ENCODE peak calls at places on chromosome 4, in five cellular contexts. N is heart left ventricle, Y is cardiac muscle cell, V is kidney, W is lung. J is an unnamed sample. For H3K4me1 and H3K36me3, the result is how much of the 10 kb centered on the place peaks cover.

GRCh38 chr4:41957634-41958033 is 22.4 kb downstream of the TMEM33 start:
- DNase-seq in W (no peak), N (no peak), V (no peak), Y (peak), J (no peak)

GRCh38 chr4:10020871-10021676 is at the start of gene SLC2A9:
- DNase-seq in Y (peak), N (no peak), V (no peak), W (no peak), J (peak)

GRCh38 chr4:188439641-188440311 is 300.5 kb downstream of the TRIML1 start:
- DNase-seq in W (no peak), Y (peak), N (peak), V (no peak), J (peak)

GRCh38 chr4:112951362-112951962 is 98.0 kb upstream of the ANK2 start:
- DNase-seq in N (no peak), V (no peak), W (no peak), Y (peak), J (no peak)

GRCh38 chr4:5463936-5464650 is 244.3 kb downstream of the EVC2 start:
- DNase-seq in N (no peak), W (no peak), Y (no peak), V (no peak), J (no peak)

GRCh38 chr4:52991452-52991851 is 129.3 kb downstream of the RASL11B start:
- DNase-seq in Y (no peak), V (no peak), N (no peak), W (no peak), J (no peak)

GRCh38 chr4:79979785-79980437 is 93.1 kb downstream of the ANTXR2 start:
- DNase-seq in W (no peak), V (no peak), Y (no peak), N (no peak), J (no peak)

GRCh38 chr4:94479358-94480141 is 27.8 kb downstream of the PDLIM5 start:
- DNase-seq in N (no peak), Y (no peak), V (no peak), W (no peak), J (no peak)

GRCh38 chr4:70269674-70270073 is 27.3 kb downstream of the CSN3 start:
- DNase-seq in N (no peak), V (no peak), Y (peak), W (no peak), J (no peak)

GRCh38 chr4:61011051-61011450 is 189.1 kb upstream of the ADGRL3 start:
- DNase-seq in W (no peak), V (no peak), N (no peak), Y (no peak), J (no peak)

GRCh38 chr4:122895336-122895995 is 26.9 kb downstream of the NUDT6 start:
- DNase-seq in N (no peak), Y (no peak), W (no peak), V (no peak), J (no peak)

GRCh38 chr4:77040265-77040664 is 35.5 kb downstream of the CCNI start:
- DNase-seq in V (no peak), Y (no peak), N (no peak), W (no peak), J (no peak)

GRCh38 chr4:139154952-139155557 is 22.0 kb downstream of the ELF2 start:
- DNase-seq in V (no peak), Y (no peak), N (no peak), W (no peak), J (no peak)
- H3K4me1 ChIP-seq in V (under half), Y (under half), N (under half), W (under half), J (under half)

GRCh38 chr4:26420903-26421302 is 69.4 kb downstream of the CCKAR start:
- DNase-seq in V (no peak), W (no peak), N (no peak), Y (no peak), J (no peak)

GRCh38 chr4:26424838-26425237 is 65.4 kb downstream of the CCKAR start:
- DNase-seq in Y (no peak), N (no peak), V (no peak), W (no peak), J (no peak)

GRCh38 chr4:26426892-26427291 is 63.4 kb downstream of the CCKAR start:
- DNase-seq in N (no peak), Y (no peak), V (no peak), W (no peak), J (no peak)

GRCh38 chr4:26425953-26426352 is 64.3 kb downstream of the CCKAR start:
- DNase-seq in Y (no peak), V (no peak), N (no peak), W (no peak), J (no peak)

GRCh38 chr4:26424143-26424542 is 66.1 kb downstream of the CCKAR start:
- DNase-seq in N (no peak), W (no peak), V (no peak), Y (no peak), J (no peak)
- H3K36me3 ChIP-seq in N (under half), W (under half), V (under half), Y (under half), J (under half)

DNA sequence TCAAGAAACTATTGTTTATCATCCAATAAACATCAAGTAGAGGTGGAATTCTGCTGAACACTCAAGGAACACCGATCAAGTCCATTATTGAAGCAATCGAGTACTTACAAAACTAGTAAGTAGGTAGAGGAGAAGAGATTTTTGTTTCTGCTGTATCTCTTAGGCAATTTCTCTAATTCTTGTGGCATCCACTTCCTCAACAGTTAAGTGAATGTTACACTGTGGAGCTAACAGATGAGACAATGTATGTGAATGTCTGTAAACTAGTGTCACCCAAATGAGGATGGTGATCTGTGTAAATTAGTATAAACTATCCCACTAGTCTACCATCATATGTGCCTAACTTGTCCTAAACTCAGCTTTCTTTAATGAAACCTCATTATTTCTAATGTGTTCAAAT is 261.6 kb downstream of the ARHGAP24 start:
- DNase-seq in W (no peak), Y (no peak), V (no peak), N (no peak), J (no peak)
- H3K4me1 ChIP-seq in W (under half), Y (under half), V (under half), N (under half), J (under half)

GRCh38 chr4:78870056-78870455 is 69.2 kb downstream of the PAQR3 start:
- DNase-seq in N (no peak), V (no peak), W (no peak), Y (no peak), J (no peak)
- H3K36me3 ChIP-seq in N (under half), V (under half), W (under half), Y (under half), J (half or more)

GRCh38 chr4:8037150-8037769 is 97.6 kb upstream of the AFAP1 start:
- DNase-seq in N (no peak), V (no peak), Y (no peak), W (no peak), J (no peak)
- H3K4me1 ChIP-seq in N (under half), V (under half), Y (under half), W (under half), J (under half)

DNA sequence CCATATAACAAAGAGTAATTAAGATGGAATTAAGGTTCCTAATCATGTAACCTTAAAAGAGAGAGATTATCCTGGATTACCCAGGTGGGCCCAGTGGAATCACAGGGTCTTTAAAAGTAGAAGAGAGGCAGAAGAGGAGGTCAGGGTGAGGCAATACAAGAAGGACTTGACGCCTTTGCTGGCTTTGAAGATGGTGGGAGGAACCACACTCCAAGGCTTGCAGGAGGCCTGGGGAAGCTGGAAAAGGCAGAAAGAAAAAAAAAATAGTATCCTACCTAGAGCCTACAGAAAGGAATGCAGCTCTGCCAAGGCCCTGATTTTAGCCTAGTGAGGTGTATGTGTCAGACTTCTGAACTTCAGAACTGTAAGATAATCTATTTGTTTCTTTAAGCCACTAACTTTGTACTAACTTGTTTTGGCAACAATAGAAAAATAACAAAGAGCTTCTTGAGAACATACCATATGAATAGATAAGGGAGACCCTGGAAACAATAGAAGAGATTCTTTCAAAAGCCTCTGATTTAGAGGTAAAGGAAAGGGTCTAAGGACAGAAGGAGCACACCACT is 229.9 kb upstream of the TTC29 start:
- DNase-seq in V (no peak), Y (no peak), N (no peak), W (no peak), J (no peak)
- H3K36me3 ChIP-seq in V (under half), Y (under half), N (under half), W (under half), J (under half)

GRCh38 chr4:142556613-142557012 is 289.5 kb downstream of the INPP4B start:
- DNase-seq in N (no peak), W (no peak), Y (no peak), V (no peak), J (no peak)
- H3K4me1 ChIP-seq in N (under half), W (under half), Y (under half), V (under half), J (under half)

GRCh38 chr4:109121561-109121960 is 180.9 kb downstream of the COL25A1 start:
- DNase-seq in Y (no peak), V (no peak), W (no peak), N (no peak), J (no peak)
- H3K36me3 ChIP-seq in Y (under half), V (under half), W (under half), N (under half), J (under half)

GRCh38 chr4:84738622-84739021 is 155.7 kb downstream of the CDS1 start:
- DNase-seq in V (no peak), N (no peak), W (no peak), Y (no peak), J (no peak)
- H3K4me1 ChIP-seq in V (under half), N (under half), W (under half), Y (under half), J (under half)

GRCh38 chr4:82452026-82452425 is 21.6 kb downstream of the ENOPH1 start:
- DNase-seq in V (no peak), Y (no peak), W (no peak), N (no peak), J (no peak)
- H3K36me3 ChIP-seq in V (under half), Y (under half), W (under half), N (under half), J (half or more)

J was measured in RWPE2.